ENCODE peak calls at places on chromosomes 11 and 22, in nine cellular contexts. H is fibroblast of the conjunctiva, Z is psoas muscle, U is amniotic stem cell, D is brain microvascular endothelial cell, P is HFF-Myc, G is NAMALWA, S is heart left ventricle, V is upper lobe of right lung. L is an unnamed sample.

GRCh38 chr22:26302726-26303125 is 126.3 kb upstream of the ASPHD2 start:
- DNase-seq in H (no peak), Z (no peak), U (no peak), D (no peak), P (no peak), G (no peak), S (no peak), V (no peak), L (no peak)

GRCh38 chr11:72758690-72759389 is 6.6 kb upstream of the ARAP1 start:
- DNase-seq in H (no peak), Z (peak; percentile 71), U (no peak), D (peak; percentile 98), P (no peak), G (no peak), S (peak; percentile 56), V (no peak), L (no peak)

GRCh38 chr11:123525511-123525918 is 95.4 kb downstream of the GRAMD1B start:
- DNase-seq in H (no peak), Z (no peak), U (no peak), D (no peak), P (no peak), G (no peak), S (no peak), V (no peak), L (no peak)

GRCh38 chr11:133516845-133517244 is 15.5 kb downstream of the OPCML start:
- DNase-seq in H (no peak), Z (no peak), U (no peak), D (no peak), P (no peak), G (no peak), S (no peak), V (no peak), L (no peak)

GRCh38 chr22:36332623-36333331 is 55.0 kb downstream of the MYH9 start:
- DNase-seq in H (no peak), Z (no peak), U (no peak), D (peak; percentile 70), P (peak; percentile 81), G (no peak), S (peak; percentile 57), V (no peak), L (peak; percentile 73)

GRCh38 chr11:96254087-96254486 is 88.9 kb downstream of the MAML2 start:
- DNase-seq in H (no peak), Z (no peak), U (no peak), D (peak; percentile 76), P (no peak), G (no peak), S (peak; percentile 63), V (no peak), L (peak; percentile 94)

GRCh38 chr22:50199836-50200332 is 927 bp upstream of the SELENOO start:
- DNase-seq in H (no peak), Z (no peak), U (no peak), D (no peak), P (no peak), G (no peak), S (no peak), V (no peak), L (no peak)

GRCh38 chr22:38204784-38205183 is 3.0 kb downstream of the MAFF start:
- DNase-seq in H (no peak), Z (no peak), U (no peak), D (no peak), P (no peak), G (peak; percentile 67), S (no peak), V (no peak), L (no peak)

GRCh38 chr11:22922672-22923071 is 62.4 kb upstream of the CCDC179 start:
- DNase-seq in H (no peak), Z (no peak), U (no peak), D (no peak), P (no peak), G (no peak), S (no peak), V (no peak), L (no peak)

GRCh38 chr11:91081440-91082088 is 858.7 kb upstream of the CHORDC1 start:
- DNase-seq in H (peak; percentile 61), Z (peak; percentile 54), U (no peak), D (peak; percentile 51), P (no peak), G (no peak), S (peak; percentile 20), V (no peak), L (no peak)

GRCh38 chr11:111735262-111736116 is 30.7 kb downstream of the PPP2R1B start:
- DNase-seq in H (peak; percentile 99), Z (peak; percentile 85), U (peak; percentile 99), D (peak; percentile 98), P (peak; percentile 96), G (peak; percentile 58), S (peak; percentile 82), V (no peak), L (peak; percentile 99)

L was measured in dermis blood vessel endothelial cell.